ENCODE peak calls at places on chromosomes 4 and X, in seven cellular contexts. R is SK-N-SH, D is K562, F is HepG2, A is GM12878, S is GM12892, L is H1. H is an unnamed sample.

GRCh38 chrX:76148011-76148665 is 24.7 kb upstream of the PBDC1 start:
- DNase-seq in R (no peak), D (no peak), F (peak; percentile 1), A (peak; percentile 20), S (no peak), L (no peak), H (no peak)

GRCh38 chrX:74104356-74105065 is 199.5 kb upstream of the ZCCHC13 start:
- DNase-seq in R (no peak), D (no peak), F (no peak), A (no peak), S (no peak), L (no peak), H (no peak)

GRCh38 chrX:20438871-20439526 is 172.3 kb upstream of the RPS6KA3 start:
- DNase-seq in R (peak; percentile 7), D (no peak), F (peak; percentile 53), A (no peak), S (no peak), L (no peak), H (no peak)

GRCh38 chr4:76219299-76220055 is 5.9 kb upstream of the SCARB2 start:
- DNase-seq in R (no peak), D (no peak), F (peak; percentile 62), A (no peak), S (no peak), L (no peak), H (no peak)

GRCh38 chr4:98873059-98873458 is 55.9 kb downstream of the EIF4E start:
- DNase-seq in R (no peak), D (no peak), F (no peak), A (no peak), S (no peak), L (no peak), H (no peak)

GRCh38 chrX:98480606-98481005 is 1596.9 kb downstream of the RPA4 start:
- DNase-seq in R (no peak), D (no peak), F (no peak), A (no peak), S (no peak), L (no peak), H (no peak)

GRCh38 chr4:51884606-51885005 is 41.7 kb downstream of the DCUN1D4 start:
- DNase-seq in R (no peak), D (no peak), F (no peak), A (no peak), S (no peak), L (no peak), H (no peak)

GRCh38 chrX:1578511-1579173 is 12.8 kb upstream of the AKAP17A start:
- DNase-seq in R (no peak), D (no peak), F (no peak), A (no peak), S (no peak), L (no peak), H (no peak)

GRCh38 chr4:48331577-48332340 is 9.6 kb upstream of the SLAIN2 start:
- DNase-seq in R (no peak), D (no peak), F (no peak), A (no peak), S (no peak), L (no peak), H (no peak)

GRCh38 chr4:27759621-27760020 is 899.0 kb downstream of the STIM2 start:
- DNase-seq in R (no peak), D (no peak), F (no peak), A (no peak), S (no peak), L (no peak), H (no peak)

GRCh38 chrX:24387724-24388123 is 27.3 kb downstream of the SUPT20HL1 start:
- DNase-seq in R (no peak), D (no peak), F (no peak), A (no peak), S (no peak), L (no peak), H (no peak)

GRCh38 chr4:37101196-37101595 is 143.3 kb upstream of the NWD2 start:
- DNase-seq in R (no peak), D (no peak), F (no peak), A (no peak), S (no peak), L (no peak), H (no peak)

GRCh38 chr4:72538006-72538405 is 31.0 kb downstream of the ADAMTS3 start:
- DNase-seq in R (no peak), D (no peak), F (no peak), A (no peak), S (no peak), L (no peak), H (no peak)

GRCh38 chrX:13046035-13046851 is 1.8 kb upstream of the FAM9C start:
- DNase-seq in R (no peak), D (no peak), F (no peak), A (no peak), S (no peak), L (no peak), H (no peak)

GRCh38 chr4:94654714-94655113 is 103.0 kb upstream of the BMPR1B start:
- DNase-seq in R (no peak), D (no peak), F (no peak), A (no peak), S (no peak), L (no peak), H (no peak)

GRCh38 chrX:116961872-116962582 is 499.3 kb upstream of the CT83 start:
- DNase-seq in R (peak; percentile 1), D (no peak), F (peak; percentile 0), A (no peak), S (no peak), L (no peak), H (no peak)

GRCh38 chr4:74402692-74403460 is 37.9 kb downstream of the EREG start:
- DNase-seq in R (no peak), D (no peak), F (no peak), A (peak; percentile 13), S (no peak), L (no peak), H (no peak)

GRCh38 chr4:112807999-112808398 is 171.1 kb downstream of the LARP7 start:
- DNase-seq in R (no peak), D (no peak), F (no peak), A (no peak), S (no peak), L (no peak), H (no peak)

GRCh38 chr4:16026155-16026761 is 57.6 kb downstream of the PROM1 start:
- DNase-seq in R (peak; percentile 39), D (peak; percentile 49), F (peak; percentile 44), A (peak; percentile 25), S (no peak), L (no peak), H (peak; percentile 8)

GRCh38 chr4:72546456-72546855 is 22.6 kb downstream of the ADAMTS3 start:
- DNase-seq in R (no peak), D (no peak), F (no peak), A (no peak), S (no peak), L (no peak), H (no peak)

GRCh38 chr4:163866728-163867313 is 372.3 kb downstream of the TMA16 start:
- DNase-seq in R (no peak), D (no peak), F (no peak), A (no peak), S (no peak), L (no peak), H (no peak)

DNA sequence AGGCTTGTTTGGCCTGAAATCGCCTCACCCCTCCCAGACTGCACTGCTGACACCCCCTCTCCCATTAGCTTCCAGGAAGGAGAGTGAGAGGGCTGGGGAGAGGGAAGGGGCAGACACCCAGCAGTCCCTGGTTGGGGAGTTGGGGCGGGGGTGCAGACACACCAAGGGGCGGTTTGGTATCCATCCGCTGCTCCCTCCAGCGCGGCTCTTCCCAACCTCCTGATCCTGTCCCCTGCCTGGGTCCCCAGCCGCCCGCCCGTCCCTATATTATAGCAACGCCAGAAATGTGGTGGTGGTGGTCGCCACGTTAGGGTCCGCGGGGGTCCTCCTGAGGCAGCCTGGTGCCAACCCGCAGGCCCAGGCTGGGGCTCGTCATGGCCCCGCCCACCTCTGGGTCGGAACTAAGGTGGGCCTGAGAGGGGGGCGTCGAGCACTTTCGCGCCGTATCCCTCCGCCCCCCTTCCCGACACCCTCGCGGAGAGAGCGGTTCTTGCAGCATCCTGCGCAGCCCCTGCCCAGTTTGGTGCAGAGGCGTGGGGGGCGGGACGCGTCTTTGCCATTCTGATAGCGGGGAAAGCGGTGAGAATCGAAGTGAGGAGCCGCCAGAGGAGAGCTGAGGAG is 25.1 kb downstream of the GPRASP3 start:
- DNase-seq in R (peak; percentile 75), D (no peak), F (no peak), A (no peak), S (no peak), L (peak; percentile 44), H (no peak)
- TF ChIP-seq TAF1 in R (no peak), D (no peak), F (no peak), A (no peak), S (no peak), L (peak; percentile 46), H (no peak)

GRCh38 chrX:148942754-148943153 is 442.3 kb downstream of the AFF2 start:
- DNase-seq in R (no peak), D (no peak), F (no peak), A (no peak), S (no peak), L (no peak), H (no peak)
- TF ChIP-seq TAF1 in R (no peak), D (no peak), F (no peak), A (no peak), S (no peak), L (no peak), H (no peak)

GRCh38 chr4:90064196-90064595 is 63.0 kb upstream of the CCSER1 start:
- DNase-seq in R (no peak), D (no peak), F (no peak), A (no peak), S (no peak), L (no peak), H (no peak)

GRCh38 chr4:90057091-90057490 is 70.1 kb upstream of the CCSER1 start:
- DNase-seq in R (no peak), D (no peak), F (no peak), A (no peak), S (no peak), L (no peak), H (no peak)

GRCh38 chr4:90061881-90062280 is 65.3 kb upstream of the CCSER1 start:
- DNase-seq in R (no peak), D (no peak), F (no peak), A (no peak), S (no peak), L (no peak), H (no peak)

DNA sequence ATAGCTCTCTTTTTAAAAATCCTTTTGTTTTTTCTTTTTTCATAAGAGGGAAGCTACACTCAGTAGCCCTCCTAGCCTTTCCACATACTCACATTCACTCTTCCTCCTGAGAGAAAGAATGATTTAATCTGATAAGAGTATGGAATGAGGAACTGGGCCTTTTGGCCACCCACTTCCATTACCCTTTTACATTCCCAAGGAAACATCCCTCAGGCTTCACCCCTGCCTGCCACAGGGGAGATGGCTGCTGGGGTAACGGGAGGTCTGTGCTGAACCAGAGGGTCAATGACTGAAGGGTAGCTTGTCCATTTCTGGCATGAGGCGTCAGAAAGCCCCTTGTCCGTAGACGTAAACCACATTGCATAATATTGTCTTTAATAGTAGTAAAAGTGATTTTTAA is 67.2 kb upstream of the CCSER1 start:
- DNase-seq in R (no peak), D (no peak), F (no peak), A (no peak), S (no peak), L (no peak), H (no peak)
- TF ChIP-seq TAF1 in R (no peak), D (no peak), F (no peak), A (no peak), S (no peak), L (no peak), H (no peak)

DNA sequence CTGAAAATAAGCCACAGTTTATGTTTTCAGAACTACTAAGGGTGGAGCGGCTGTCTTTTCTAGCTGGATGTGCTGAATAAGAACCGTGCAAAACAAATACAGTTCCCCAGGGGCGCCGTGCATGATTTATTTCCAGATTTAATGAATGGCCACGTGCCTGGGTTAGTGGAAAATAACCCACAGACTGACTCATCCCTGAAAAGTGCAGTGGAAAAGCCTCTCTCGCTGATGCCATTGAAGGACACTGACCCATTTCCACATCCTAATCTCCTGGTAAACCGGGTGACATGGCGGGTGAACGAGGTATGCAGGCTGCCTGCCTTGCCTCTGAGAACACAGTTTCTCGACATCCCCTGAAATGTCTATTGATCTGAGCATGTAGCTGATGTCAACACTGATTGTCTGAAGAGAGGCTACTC is 77.1 kb upstream of the SCOC start:
- DNase-seq in R (peak; percentile 31), D (no peak), F (peak; percentile 6), A (no peak), S (no peak), L (no peak), H (no peak)
- TF ChIP-seq TAF1 in R (no peak), D (no peak), F (no peak), A (no peak), S (no peak), L (no peak), H (no peak)